ENCODE peak calls at places on chromosomes 1 and 21, in seven cellular contexts. Q is H9, J is astrocyte, Z is MM.1S, L is DND-41, D is OCI-LY7, B is PC-3. E is an unnamed sample.

GRCh38 chr1:154483941-154484803 is 17.8 kb upstream of the TDRD10 start:
- DNase-seq in Q (no peak), D (no peak), B (peak; percentile 61), Z (no peak), J (peak; percentile 93), L (no peak), E (no peak)

GRCh38 chr21:27813750-27814149 is 846.9 kb upstream of the ADAMTS5 start:
- DNase-seq in B (no peak), Z (no peak), D (no peak), L (no peak), J (no peak), Q (no peak), E (no peak)

GRCh38 chr21:30612132-30612531 is 1.6 kb downstream of the KRTAP6-1 start:
- DNase-seq in J (no peak), D (no peak), Q (no peak), Z (peak; percentile 53), B (no peak), L (no peak), E (no peak)

GRCh38 chr1:215566556-215567490 is at the start of gene KCTD3:
- DNase-seq in L (peak; percentile 67), Z (peak; percentile 76), B (peak; percentile 89), Q (peak; percentile 81), D (no peak), J (peak; percentile 53), E (no peak)

GRCh38 chr1:61120998-61121397 is 38.6 kb downstream of the NFIA start:
- DNase-seq in J (no peak), D (no peak), L (no peak), Q (no peak), B (no peak), Z (no peak), E (no peak)

GRCh38 chr1:160797861-160798273 is 1.9 kb downstream of the LY9 start:
- DNase-seq in Q (no peak), J (no peak), B (peak; percentile 37), D (peak; percentile 80), L (peak; percentile 85), Z (peak; percentile 38), E (no peak)

GRCh38 chr1:3318329-3318728 is 136.1 kb upstream of the ARHGEF16 start:
- DNase-seq in Q (no peak), D (no peak), B (no peak), L (no peak), J (no peak), Z (no peak), E (no peak)

GRCh38 chr1:43315963-43316737 is 15.4 kb downstream of the TIE1 start:
- DNase-seq in D (no peak), J (no peak), Z (no peak), Q (no peak), B (no peak), L (no peak), E (no peak)

GRCh38 chr1:145999321-146000024 is 3.1 kb upstream of the TXNIP start:
- DNase-seq in Q (no peak), D (peak; percentile 46), B (peak; percentile 39), L (peak; percentile 39), Z (peak; percentile 90), J (no peak), E (no peak)

GRCh38 chr1:94130851-94131595 is 10.1 kb upstream of the ABCA4 start:
- DNase-seq in B (peak; percentile 30), D (no peak), L (no peak), Q (no peak), J (peak; percentile 85), Z (no peak), E (no peak)

GRCh38 chr1:156026588-156026987 is 5.8 kb upstream of the SSR2 start:
- DNase-seq in Z (no peak), D (no peak), Q (no peak), B (no peak), J (no peak), L (no peak), E (no peak)

GRCh38 chr1:110620250-110620615 is 14.1 kb upstream of the KCNA2 start:
- DNase-seq in Z (no peak), B (no peak), L (peak; percentile 28), D (no peak), Q (no peak), J (no peak), E (no peak)

GRCh38 chr21:31351438-31351837 is 7.4 kb upstream of the TIAM1 start:
- DNase-seq in B (peak; percentile 94), Q (no peak), Z (no peak), L (no peak), J (peak; percentile 46), D (no peak), E (no peak)

GRCh38 chr1:94757931-94758330 is 62.2 kb upstream of the SLC44A3 start:
- DNase-seq in Z (no peak), D (no peak), B (no peak), L (no peak), Q (no peak), J (no peak), E (no peak)

GRCh38 chr21:42695324-42696025 is 42.1 kb downstream of the PDE9A start:
- DNase-seq in Z (no peak), D (no peak), B (peak; percentile 32), Q (no peak), J (peak; percentile 54), L (no peak), E (no peak)

GRCh38 chr1:225642177-225642576 is 10.7 kb downstream of the ENAH start:
- DNase-seq in L (no peak), J (no peak), Z (no peak), B (peak; percentile 72), D (no peak), Q (no peak), E (no peak)

GRCh38 chr1:235821361-235821981 is 45.2 kb downstream of the LYST start:
- DNase-seq in Z (no peak), J (peak; percentile 66), B (peak; percentile 58), D (no peak), Q (no peak), L (no peak), E (no peak)

GRCh38 chr1:201486158-201486557 is 17.2 kb upstream of the PHLDA3 start:
- DNase-seq in Q (no peak), J (no peak), L (no peak), Z (no peak), D (no peak), B (no peak), E (no peak)

GRCh38 chr1:22379566-22379965 is 72.1 kb upstream of the ZBTB40 start:
- DNase-seq in D (no peak), L (no peak), Z (no peak), Q (no peak), B (no peak), J (no peak), E (no peak)

GRCh38 chr1:15088146-15089025 is 65.2 kb upstream of the TMEM51 start:
- DNase-seq in Z (no peak), J (peak; percentile 30), L (no peak), D (no peak), Q (no peak), B (no peak), E (no peak)

GRCh38 chr1:169161512-169162194 is 55.2 kb downstream of the ATP1B1 start:
- DNase-seq in Z (no peak), Q (no peak), L (no peak), B (peak; percentile 58), J (no peak), D (no peak), E (no peak)

GRCh38 chr1:91716339-91716738 is 169.6 kb downstream of the TGFBR3 start:
- DNase-seq in Z (no peak), Q (no peak), J (no peak), D (no peak), L (no peak), B (no peak), E (no peak)

GRCh38 chr1:9589719-9590157 is 1.0 kb downstream of the TMEM201 start:
- DNase-seq in L (peak; percentile 30), Q (no peak), Z (no peak), J (no peak), D (peak; percentile 10), B (peak; percentile 47), E (no peak)

GRCh38 chr1:9588551-9589143 is at the start of gene TMEM201:
- DNase-seq in D (peak; percentile 95), Z (peak; percentile 94), B (peak; percentile 95), L (peak; percentile 94), Q (peak; percentile 91), J (peak; percentile 60), E (peak; percentile 98)

GRCh38 chr1:9590201-9590600 is 1.5 kb downstream of the TMEM201 start:
- DNase-seq in D (peak; percentile 14), B (no peak), L (no peak), Q (no peak), J (no peak), Z (no peak), E (no peak)

GRCh38 chr1:9590945-9591668 is 2.4 kb downstream of the TMEM201 start:
- DNase-seq in L (no peak), D (peak; percentile 11), Z (no peak), J (no peak), Q (no peak), B (no peak), E (peak; percentile 77)

DNA sequence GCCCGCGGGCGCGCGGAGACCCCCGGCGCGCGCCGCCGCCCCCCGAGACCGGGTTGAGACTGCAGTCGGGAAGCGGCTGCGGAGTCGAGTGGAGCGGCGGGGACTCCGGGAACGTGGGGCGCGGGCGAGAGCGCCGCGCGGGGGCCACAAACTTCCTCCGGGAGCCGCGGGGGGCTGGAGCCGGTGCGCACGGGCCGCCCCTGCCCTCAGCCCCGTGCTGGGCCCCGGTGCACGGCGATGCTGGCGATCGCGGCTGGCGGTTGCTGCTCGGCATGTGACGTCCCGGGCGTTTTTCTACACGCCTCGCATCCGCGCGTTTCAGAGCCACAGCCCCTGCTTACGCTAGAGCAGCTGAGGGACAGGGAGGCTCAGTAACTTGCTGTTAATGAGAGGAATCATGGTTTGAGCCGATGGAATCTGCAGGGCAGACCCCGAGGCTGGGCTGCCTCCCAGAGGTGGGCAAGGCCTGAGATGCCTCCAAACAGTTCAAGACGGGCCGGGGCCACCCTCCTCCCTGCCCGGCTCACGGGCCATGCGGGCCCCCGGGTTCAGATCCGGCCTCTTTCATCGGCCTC is 520 bp downstream of the TMEM201 start:
- DNase-seq in J (peak; percentile 20), Q (no peak), D (peak; percentile 51), B (no peak), L (peak; percentile 57), Z (peak; percentile 51), E (peak; percentile 80)
- H2AFZ ChIP-seq in J (peak overlapping the region; percentile 77), Q (no peak overlapping the region), D (no peak overlapping the region), B (peak overlapping the region; percentile 54), L (peak overlapping the region; percentile 68), Z (peak overlapping the region; percentile 67), E (no peak overlapping the region)

GRCh38 chr1:1777510-1777909 is 760 bp downstream of the NADK start:
- DNase-seq in Z (peak; percentile 21), B (peak; percentile 55), L (no peak), D (peak; percentile 23), J (peak; percentile 14), Q (no peak), E (peak; percentile 57)
- H2AFZ ChIP-seq in Z (peak overlapping the region; percentile 39), B (peak overlapping the region; percentile 52), L (peak overlapping the region; percentile 96), D (no peak overlapping the region), J (no peak overlapping the region), Q (no peak overlapping the region), E (no peak overlapping the region)

DNA sequence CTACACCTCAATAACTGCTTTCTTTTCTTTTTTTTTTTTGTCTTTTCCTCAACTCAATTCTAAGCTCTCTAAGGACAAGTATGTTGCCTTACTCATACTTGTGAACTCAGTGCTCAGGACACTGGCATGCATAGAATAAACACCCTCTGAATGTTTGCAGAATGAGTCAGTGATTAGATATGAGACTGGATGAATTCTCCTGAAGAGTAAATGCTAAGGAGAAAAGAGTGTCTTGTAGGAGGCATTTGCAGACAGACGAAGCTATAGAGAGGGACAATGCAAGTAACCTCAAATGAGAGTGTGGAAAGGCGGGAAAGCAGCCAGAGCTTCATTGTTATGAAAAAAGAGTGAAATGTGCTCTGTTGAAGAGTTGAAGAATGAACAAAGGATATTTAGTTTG is 166.0 kb upstream of the DPYD start:
- DNase-seq in Z (no peak), L (no peak), J (peak; percentile 100), D (no peak), Q (peak; percentile 33), B (peak; percentile 97), E (no peak)
- H2AFZ ChIP-seq in Z (no peak overlapping the region), L (no peak overlapping the region), J (no peak overlapping the region), D (no peak overlapping the region), Q (no peak overlapping the region), B (no peak overlapping the region), E (no peak overlapping the region)

GRCh38 chr1:223363057-223363855 is 720 bp downstream of the SUSD4 start:
- DNase-seq in D (no peak), L (peak; percentile 65), Z (no peak), Q (peak; percentile 61), B (no peak), J (peak; percentile 52), E (no peak)
- H2AFZ ChIP-seq in D (peak overlapping the region; percentile 82), L (peak overlapping the region; percentile 70), Z (peak overlapping the region; percentile 80), Q (no peak overlapping the region), B (peak overlapping the region; percentile 72), J (peak overlapping the region; percentile 76), E (no peak overlapping the region)

E was measured in Karpas-422.